ENCODE peak calls at places on chromosomes 6 and 20, in seven cellular contexts. One of them, this sample, is unnamed.

GRCh38 chr6:169101981-169102380 is 151.7 kb downstream of the THBS2 start:
- DNase-seq in endothelial cell: no peak
- DNase-seq in GM12865: no peak
- DNase-seq in mesothelial cell of epicardium: no peak
- DNase-seq in NCI-H1105: no peak
- DNase-seq in AG09309: no peak
- DNase-seq in epithelial cell of esophagus: no peak
- DNase-seq in this sample: no peak

GRCh38 chr6:34459899-34460593 is 5.8 kb upstream of the PACSIN1 start:
- DNase-seq in mesothelial cell of epicardium: no peak
- DNase-seq in AG09309: peak
- DNase-seq in NCI-H1105: no peak
- DNase-seq in epithelial cell of esophagus: peak
- DNase-seq in endothelial cell: peak
- DNase-seq in GM12865: peak
- DNase-seq in this sample: peak

GRCh38 chr6:85637579-85637978 is 5.1 kb downstream of the SYNCRIP start:
- DNase-seq in epithelial cell of esophagus: no peak
- DNase-seq in GM12865: no peak
- DNase-seq in NCI-H1105: peak
- DNase-seq in mesothelial cell of epicardium: no peak
- DNase-seq in endothelial cell: no peak
- DNase-seq in AG09309: no peak
- DNase-seq in this sample: no peak

GRCh38 chr6:82419088-82419720 is 55.6 kb downstream of the TPBG start:
- DNase-seq in NCI-H1105: no peak
- DNase-seq in GM12865: peak
- DNase-seq in mesothelial cell of epicardium: no peak
- DNase-seq in epithelial cell of esophagus: no peak
- DNase-seq in AG09309: no peak
- DNase-seq in endothelial cell: no peak
- DNase-seq in this sample: no peak

GRCh38 chr20:38674178-38675133 is 49.8 kb upstream of the SLC32A1 start:
- DNase-seq in GM12865: peak
- DNase-seq in epithelial cell of esophagus: peak
- DNase-seq in NCI-H1105: no peak
- DNase-seq in mesothelial cell of epicardium: peak
- DNase-seq in AG09309: no peak
- DNase-seq in endothelial cell: peak
- DNase-seq in this sample: no peak

GRCh38 chr6:39865011-39865888 is 69.0 kb downstream of the MOCS1 start:
- DNase-seq in NCI-H1105: peak
- DNase-seq in mesothelial cell of epicardium: no peak
- DNase-seq in GM12865: peak
- DNase-seq in AG09309: peak
- DNase-seq in epithelial cell of esophagus: no peak
- DNase-seq in endothelial cell: peak
- DNase-seq in this sample: peak

GRCh38 chr6:31049518-31049917 is 39.2 kb downstream of the MUC22 start:
- DNase-seq in GM12865: no peak
- DNase-seq in epithelial cell of esophagus: peak
- DNase-seq in AG09309: no peak
- DNase-seq in endothelial cell: no peak
- DNase-seq in NCI-H1105: no peak
- DNase-seq in mesothelial cell of epicardium: no peak
- DNase-seq in this sample: no peak

GRCh38 chr6:125913864-125914351 is 42.7 kb upstream of the HINT3 start:
- DNase-seq in NCI-H1105: no peak
- DNase-seq in GM12865: no peak
- DNase-seq in mesothelial cell of epicardium: no peak
- DNase-seq in AG09309: peak
- DNase-seq in endothelial cell: no peak
- DNase-seq in epithelial cell of esophagus: peak
- DNase-seq in this sample: no peak

GRCh38 chr20:21096321-21097043 is 9.7 kb downstream of the LINC00237 start:
- DNase-seq in epithelial cell of esophagus: peak
- DNase-seq in AG09309: no peak
- DNase-seq in endothelial cell: peak
- DNase-seq in mesothelial cell of epicardium: no peak
- DNase-seq in NCI-H1105: peak
- DNase-seq in GM12865: peak
- DNase-seq in this sample: peak

GRCh38 chr20:49768204-49769124 is 44.2 kb upstream of the SLC9A8 start:
- DNase-seq in epithelial cell of esophagus: peak
- DNase-seq in mesothelial cell of epicardium: no peak
- DNase-seq in NCI-H1105: no peak
- DNase-seq in AG09309: peak
- DNase-seq in endothelial cell: no peak
- DNase-seq in GM12865: peak
- DNase-seq in this sample: peak

GRCh38 chr6:164014716-164015484 is 600.4 kb downstream of the QKI start:
- DNase-seq in epithelial cell of esophagus: no peak
- DNase-seq in GM12865: no peak
- DNase-seq in NCI-H1105: no peak
- DNase-seq in AG09309: no peak
- DNase-seq in mesothelial cell of epicardium: no peak
- DNase-seq in endothelial cell: no peak
- DNase-seq in this sample: no peak

GRCh38 chr20:42530855-42531674 is 658.6 kb downstream of the PTPRT start:
- DNase-seq in endothelial cell: no peak
- DNase-seq in NCI-H1105: peak
- DNase-seq in epithelial cell of esophagus: peak
- DNase-seq in mesothelial cell of epicardium: no peak
- DNase-seq in AG09309: no peak
- DNase-seq in GM12865: peak
- DNase-seq in this sample: peak

GRCh38 chr6:133645000-133645619 is 243.8 kb upstream of the TCF21 start:
- DNase-seq in AG09309: no peak
- DNase-seq in epithelial cell of esophagus: no peak
- DNase-seq in endothelial cell: no peak
- DNase-seq in NCI-H1105: no peak
- DNase-seq in mesothelial cell of epicardium: no peak
- DNase-seq in GM12865: no peak
- DNase-seq in this sample: no peak

GRCh38 chr20:31817461-31817860 is 1.7 kb upstream of the MYLK2 start:
- DNase-seq in endothelial cell: no peak
- DNase-seq in AG09309: no peak
- DNase-seq in NCI-H1105: no peak
- DNase-seq in GM12865: no peak
- DNase-seq in epithelial cell of esophagus: no peak
- DNase-seq in mesothelial cell of epicardium: no peak
- DNase-seq in this sample: no peak

GRCh38 chr6:36285797-36286196 is 15.9 kb downstream of the PNPLA1 start:
- DNase-seq in GM12865: no peak
- DNase-seq in mesothelial cell of epicardium: no peak
- DNase-seq in AG09309: no peak
- DNase-seq in epithelial cell of esophagus: peak
- DNase-seq in NCI-H1105: no peak
- DNase-seq in endothelial cell: no peak
- DNase-seq in this sample: no peak

GRCh38 chr6:31521835-31522234 is 6.9 kb upstream of the MCCD1 start:
- DNase-seq in mesothelial cell of epicardium: no peak
- DNase-seq in NCI-H1105: no peak
- DNase-seq in AG09309: no peak
- DNase-seq in GM12865: no peak
- DNase-seq in endothelial cell: no peak
- DNase-seq in epithelial cell of esophagus: no peak
- DNase-seq in this sample: no peak

GRCh38 chr6:159102373-159103160 is 57.8 kb upstream of the TAGAP start:
- DNase-seq in endothelial cell: no peak
- DNase-seq in NCI-H1105: no peak
- DNase-seq in mesothelial cell of epicardium: no peak
- DNase-seq in AG09309: no peak
- DNase-seq in epithelial cell of esophagus: no peak
- DNase-seq in GM12865: no peak
- DNase-seq in this sample: no peak

GRCh38 chr6:46014511-46015118 is 1.0 kb downstream of the CLIC5 start:
- DNase-seq in mesothelial cell of epicardium: no peak
- DNase-seq in endothelial cell: peak
- DNase-seq in GM12865: no peak
- DNase-seq in AG09309: no peak
- DNase-seq in NCI-H1105: no peak
- DNase-seq in epithelial cell of esophagus: no peak
- DNase-seq in this sample: no peak

This sample was measured in SHP77.